ENCODE peak calls at places on chromosome 7, in five cellular contexts. S is GM12865, U is mucosa of descending colon, D is NB4, K is GM06990. V is an unnamed sample.

GRCh38 chr7:39613577-39613976 is 9.8 kb upstream of the RALA start:
- DNase-seq in S (no peak), U (no peak), D (no peak), K (no peak), V (no peak)

GRCh38 chr7:145092766-145093165 is 256.9 kb upstream of the TPK1 start:
- DNase-seq in S (no peak), U (no peak), D (no peak), K (no peak), V (no peak)

GRCh38 chr7:106623846-106624245 is 37.1 kb downstream of the CCDC71L start:
- DNase-seq in S (no peak), U (no peak), D (no peak), K (no peak), V (peak)

GRCh38 chr7:70434376-70434775 is 697.6 kb upstream of the GALNT17 start:
- DNase-seq in S (no peak), U (no peak), D (no peak), K (no peak), V (no peak)

GRCh38 chr7:22726345-22726848 is 603 bp upstream of the IL6 start:
- DNase-seq in S (peak), U (peak), D (peak), K (peak), V (peak)

GRCh38 chr7:24732646-24733413 is 24.4 kb downstream of the GSDME start:
- DNase-seq in S (peak), U (no peak), D (peak), K (no peak), V (peak)

GRCh38 chr7:155418941-155419755 is 38.8 kb upstream of the EN2 start:
- DNase-seq in S (no peak), U (no peak), D (no peak), K (no peak), V (no peak)

GRCh38 chr7:75931676-75932075 is 16.7 kb downstream of the POR start:
- DNase-seq in S (no peak), U (no peak), D (no peak), K (no peak), V (no peak)

GRCh38 chr7:158050441-158051371 is 536.9 kb downstream of the PTPRN2 start:
- DNase-seq in S (no peak), U (no peak), D (no peak), K (no peak), V (no peak)

GRCh38 chr7:52917982-52918578 is 117.4 kb upstream of the POM121L12 start:
- DNase-seq in S (no peak), U (peak), D (peak), K (no peak), V (no peak)

GRCh38 chr7:18590744-18591340 is 95.3 kb downstream of the HDAC9 start:
- DNase-seq in S (peak), U (no peak), D (peak), K (no peak), V (peak)

GRCh38 chr7:116341222-116341907 is 131.0 kb downstream of the TES start:
- DNase-seq in S (peak), U (no peak), D (no peak), K (no peak), V (peak)

GRCh38 chr7:106201176-106201575 is 83.6 kb downstream of the NAMPT start:
- DNase-seq in S (no peak), U (no peak), D (no peak), K (no peak), V (no peak)

GRCh38 chr7:127158659-127159058 is 94.1 kb downstream of the GRM8 start:
- DNase-seq in S (peak), U (no peak), D (peak), K (no peak), V (no peak)

GRCh38 chr7:53740971-53741370 is 705.5 kb downstream of the POM121L12 start:
- DNase-seq in S (no peak), U (no peak), D (no peak), K (no peak), V (no peak)

GRCh38 chr7:119270045-119270464 is 1002.9 kb upstream of the KCND2 start:
- DNase-seq in S (peak), U (peak), D (peak), K (peak), V (peak)

GRCh38 chr7:5630670-5631069 is 150.8 kb downstream of the RNF216 start:
- DNase-seq in S (no peak), U (no peak), D (peak), K (no peak), V (no peak)

GRCh38 chr7:94060772-94061171 is 56.6 kb upstream of the BET1 start:
- DNase-seq in S (no peak), U (no peak), D (no peak), K (no peak), V (no peak)

DNA sequence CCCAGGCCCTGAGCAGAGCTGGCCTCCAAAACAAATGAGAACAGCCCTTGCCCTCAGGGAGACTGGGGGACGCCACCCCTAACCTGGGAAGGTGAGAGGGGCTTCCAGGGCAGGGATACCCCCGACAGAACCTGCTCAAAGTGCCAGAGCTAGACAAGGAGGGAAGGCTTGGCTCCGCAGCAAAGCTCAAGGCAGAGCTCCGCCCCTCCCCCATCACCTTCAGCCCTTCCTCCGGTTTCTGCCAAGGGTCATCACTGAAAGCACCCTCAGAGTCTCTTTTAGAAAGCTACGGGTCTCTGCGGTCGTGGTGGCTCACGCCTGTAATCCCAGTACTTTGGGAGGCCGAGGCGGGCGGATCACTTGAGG is 73.4 kb upstream of the CUX1 start:
- DNase-seq in S (no peak), U (peak), D (peak), K (no peak), V (no peak)
- H3K4me3 ChIP-seq in S (no peak), U (no peak), D (peak), K (peak), V (no peak)

DNA sequence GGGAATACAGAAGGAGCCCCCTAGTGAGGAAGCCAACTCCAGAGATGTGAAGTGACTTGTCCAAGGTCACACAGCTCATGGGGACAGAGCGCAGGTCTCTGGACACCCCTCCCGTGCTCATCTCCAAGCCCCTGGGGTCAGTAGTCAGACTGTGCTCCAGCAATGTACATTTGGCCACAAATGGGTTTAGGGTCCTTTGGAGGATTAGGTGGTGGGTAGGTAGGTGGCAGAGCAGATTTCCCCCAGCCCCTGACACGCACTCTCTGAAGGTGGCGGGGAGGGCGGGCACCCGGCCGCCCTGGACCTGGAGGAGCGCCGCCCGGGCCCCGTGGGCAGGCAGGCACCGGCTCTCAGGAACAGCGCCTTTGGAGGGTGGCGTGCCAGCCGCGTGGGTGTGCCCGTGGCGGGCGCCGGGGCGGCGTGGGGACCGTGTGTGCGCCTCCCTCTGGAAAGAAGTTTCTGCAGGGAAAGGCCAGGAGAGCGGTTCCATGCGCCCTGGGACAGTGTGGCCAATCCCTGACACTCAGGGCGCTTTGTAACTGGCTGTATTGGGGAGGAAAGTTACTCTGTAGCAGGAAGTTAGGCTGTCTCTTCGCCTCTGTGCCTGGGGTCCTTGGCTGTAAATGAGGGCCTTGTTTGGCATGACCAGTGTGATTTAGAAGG is 1.0 kb downstream of the WIPF3 start:
- DNase-seq in S (no peak), U (peak), D (no peak), K (no peak), V (no peak)
- TF ChIP-seq CTCF in S (no peak), U (no peak), D (no peak), K (no peak), V (no peak)

DNA sequence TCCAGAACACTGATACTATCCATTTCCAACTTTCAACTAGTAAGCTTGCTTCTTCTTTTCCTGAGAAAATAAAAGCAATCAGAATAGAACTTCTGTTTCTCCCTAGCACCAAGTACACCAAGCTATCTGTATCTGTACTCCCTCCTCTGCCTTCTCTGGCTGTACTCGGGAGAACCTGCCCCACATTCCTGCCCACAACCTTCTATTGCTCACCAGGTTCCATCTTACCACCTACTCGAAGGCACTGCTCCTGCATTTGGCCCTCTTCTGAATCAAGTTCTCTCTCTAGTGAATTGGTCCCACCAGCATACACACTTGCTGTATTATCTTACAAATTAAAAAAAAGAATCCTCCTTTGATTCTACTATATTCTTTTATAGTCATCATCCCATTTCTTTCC is 169.6 kb upstream of the PTN start:
- DNase-seq in S (no peak), U (no peak), D (no peak), K (no peak), V (no peak)
- H3K4me3 ChIP-seq in S (no peak), U (no peak), D (no peak), K (no peak), V (no peak)

GRCh38 chr7:9600974-9601373 is 1167.6 kb downstream of the NXPH1 start:
- DNase-seq in S (no peak), U (no peak), D (peak), K (no peak), V (no peak)
- TF ChIP-seq CTCF in S (no peak), U (no peak), D (peak), K (no peak), V (no peak)

GRCh38 chr7:26153823-26154783 is 2.1 kb downstream of the NFE2L3 start:
- DNase-seq in S (no peak), U (peak), D (peak), K (no peak), V (peak)
- H3K4me3 ChIP-seq in S (peak), U (no peak), D (peak), K (peak), V (peak)

V was measured in choroid plexus epithelial cell.